ENCODE peak calls at places on chromosomes 4 and X, in ten cellular contexts. J is GM23338, Q is fibroblast of lung, C is endothelial cell, U is type B pancreatic cell, X is WERI-Rb-1, D is cardiac muscle cell, E is uterus, L is Calu3, R is pancreas. M is an unnamed sample.

GRCh38 chr4:74364649-74365491 is at the start of gene EREG:
- DNase-seq in J (peak; percentile 94), Q (peak; percentile 68), C (peak; percentile 54), U (peak; percentile 70), X (no peak), D (peak; percentile 62), E (no peak), L (peak; percentile 92), R (no peak), M (peak; percentile 76)

GRCh38 chrX:30530591-30530990 is 47.0 kb downstream of the TASL start:
- DNase-seq in J (no peak), Q (no peak), C (no peak), U (no peak), X (no peak), D (no peak), E (no peak), L (peak; percentile 2), R (no peak), M (no peak)

GRCh38 chrX:18422886-18423285 is 2.5 kb upstream of the CDKL5 start:
- DNase-seq in J (no peak), Q (no peak), C (no peak), U (no peak), X (no peak), D (no peak), E (no peak), L (no peak), R (no peak), M (no peak)

GRCh38 chr4:151167561-151167960 is 68.1 kb downstream of the RPS3A start:
- DNase-seq in J (peak; percentile 39), Q (no peak), C (no peak), U (no peak), X (no peak), D (no peak), E (no peak), L (no peak), R (no peak), M (no peak)

GRCh38 chrX:116873678-116874077 is 410.9 kb upstream of the CT83 start:
- DNase-seq in J (no peak), Q (peak; percentile 12), C (no peak), U (no peak), X (no peak), D (no peak), E (no peak), L (no peak), R (no peak), M (no peak)

GRCh38 chrX:397575-397974 is 10.9 kb upstream of the PPP2R3B start:
- DNase-seq in J (peak; percentile 78), Q (peak; percentile 69), C (no peak), U (no peak), X (no peak), D (peak; percentile 28), E (no peak), L (no peak), R (no peak), M (peak; percentile 23)

GRCh38 chr4:8848507-8849265 is 23.0 kb downstream of the HMX1 start:
- DNase-seq in J (no peak), Q (no peak), C (no peak), U (peak; percentile 63), X (peak; percentile 1), D (no peak), E (no peak), L (no peak), R (no peak), M (no peak)

GRCh38 chr4:20194079-20195013 is 57.4 kb upstream of the SLIT2 start:
- DNase-seq in J (no peak), Q (peak; percentile 90), C (no peak), U (no peak), X (no peak), D (no peak), E (no peak), L (no peak), R (no peak), M (no peak)

GRCh38 chr4:125316781-125317525 is 2.2 kb downstream of the FAT4 start:
- DNase-seq in J (peak; percentile 67), Q (peak; percentile 54), C (peak; percentile 26), U (peak; percentile 69), X (peak; percentile 73), D (peak; percentile 41), E (peak; percentile 28), L (peak; percentile 3), R (peak; percentile 15), M (peak; percentile 49)

GRCh38 chr4:36003051-36003450 is 241.3 kb downstream of the ARAP2 start:
- DNase-seq in J (no peak), Q (no peak), C (no peak), U (no peak), X (no peak), D (no peak), E (no peak), L (no peak), R (no peak), M (no peak)

GRCh38 chrX:48934581-48935331 is 15.9 kb upstream of the PIM2 start:
- DNase-seq in J (no peak), Q (no peak), C (no peak), U (no peak), X (no peak), D (no peak), E (no peak), L (no peak), R (no peak), M (no peak)

GRCh38 chrX:153725039-153725831 is 579 bp downstream of the ABCD1 start:
- DNase-seq in J (peak; percentile 38), Q (no peak), C (no peak), U (peak; percentile 58), X (no peak), D (no peak), E (no peak), L (no peak), R (peak; percentile 47), M (no peak)

GRCh38 chr4:124334119-124334518 is 378.4 kb downstream of the ANKRD50 start:
- DNase-seq in J (peak; percentile 82), Q (peak; percentile 77), C (peak; percentile 44), U (no peak), X (peak; percentile 46), D (peak; percentile 68), E (no peak), L (peak; percentile 36), R (peak; percentile 32), M (peak; percentile 20)

GRCh38 chr4:6986067-6986780 is 56.9 kb upstream of the TADA2B start:
- DNase-seq in J (peak; percentile 44), Q (peak; percentile 83), C (peak; percentile 29), U (no peak), X (peak; percentile 45), D (peak; percentile 22), E (peak; percentile 51), L (peak; percentile 12), R (no peak), M (peak; percentile 32)

GRCh38 chr4:117491531-117491930 is 406.2 kb upstream of the TRAM1L1 start:
- DNase-seq in J (no peak), Q (no peak), C (no peak), U (no peak), X (no peak), D (no peak), E (no peak), L (no peak), R (no peak), M (no peak)
- TF ChIP-seq CTCF in J (no peak), Q (no peak), C (no peak), U (no peak), X (no peak), D (no peak), E (no peak), L (no peak), R (no peak), M (no peak)

GRCh38 chr4:80232707-80233370 is 33.6 kb upstream of the FGF5 start:
- DNase-seq in J (no peak), Q (no peak), C (no peak), U (no peak), X (no peak), D (no peak), E (no peak), L (no peak), R (no peak), M (no peak)
- TF ChIP-seq CTCF in J (no peak), Q (no peak), C (no peak), U (no peak), X (no peak), D (no peak), E (no peak), L (no peak), R (no peak), M (no peak)

DNA sequence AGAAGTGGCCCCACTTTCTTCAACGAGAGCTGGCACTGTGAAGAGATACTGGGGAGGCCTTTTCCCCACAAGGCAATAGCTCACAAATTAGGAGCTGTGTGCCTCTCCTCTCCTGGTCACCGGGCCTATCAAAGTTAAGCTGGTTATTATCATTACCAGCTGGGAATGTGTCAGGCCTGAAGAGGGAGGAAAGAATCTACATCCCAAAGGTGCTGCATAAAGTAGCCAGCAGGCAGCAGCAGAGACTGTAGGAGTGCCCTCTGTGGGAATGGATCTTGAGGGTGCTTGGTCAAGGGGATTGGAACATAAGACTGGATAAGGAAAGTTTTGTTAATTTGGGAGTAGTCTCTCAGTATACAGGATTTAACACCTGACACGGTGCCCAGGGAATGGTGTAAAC is 9.1 kb upstream of the TMPRSS11D start:
- DNase-seq in J (peak; percentile 56), Q (no peak), C (no peak), U (no peak), X (peak; percentile 13), D (peak; percentile 14), E (no peak), L (no peak), R (no peak), M (no peak)
- TF ChIP-seq CTCF in J (peak; percentile 70), Q (no peak), C (no peak), U (no peak), X (no peak), D (no peak), E (no peak), L (no peak), R (no peak), M (no peak)

GRCh38 chrX:103629295-103630170 is 758 bp downstream of the TCEAL1 start:
- DNase-seq in J (peak; percentile 79), Q (peak; percentile 75), C (peak; percentile 57), U (no peak), X (peak; percentile 72), D (peak; percentile 88), E (peak; percentile 80), L (peak; percentile 65), R (peak; percentile 57), M (peak; percentile 70)
- TF ChIP-seq CTCF in J (peak; percentile 78), Q (peak; percentile 50), C (no peak), U (peak; percentile 61), X (peak; percentile 65), D (peak; percentile 60), E (peak; percentile 74), L (peak; percentile 43), R (no peak), M (peak; percentile 18)

GRCh38 chr4:67555447-67555846 is 3.1 kb upstream of the STAP1 start:
- DNase-seq in J (peak; percentile 23), Q (no peak), C (no peak), U (no peak), X (no peak), D (no peak), E (no peak), L (no peak), R (no peak), M (no peak)

GRCh38 chr4:67556426-67556825 is 2.1 kb upstream of the STAP1 start:
- DNase-seq in J (no peak), Q (no peak), C (no peak), U (no peak), X (no peak), D (no peak), E (no peak), L (no peak), R (no peak), M (no peak)

DNA sequence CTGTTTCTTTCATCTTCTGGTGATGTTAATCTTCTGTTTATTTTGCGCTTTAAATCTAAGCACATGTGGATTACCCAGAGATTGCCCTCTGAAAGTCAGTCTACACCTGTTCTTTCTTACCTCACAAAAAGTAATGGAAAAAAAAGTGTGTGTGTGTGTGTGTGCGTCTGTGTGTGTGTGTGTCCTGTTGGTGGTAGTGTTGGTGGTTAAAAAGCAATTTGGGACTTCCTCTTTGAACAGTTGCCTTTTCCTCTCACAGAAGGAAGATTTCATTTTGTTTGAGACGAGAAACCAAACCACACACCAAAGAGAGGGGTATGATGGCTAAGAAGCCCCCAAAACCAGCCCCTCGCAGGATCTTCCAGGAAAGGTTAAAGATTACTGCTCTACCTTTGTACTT is at the start of gene STAP1:
- DNase-seq in J (no peak), Q (no peak), C (no peak), U (no peak), X (no peak), D (no peak), E (no peak), L (no peak), R (no peak), M (no peak)
- TF ChIP-seq CTCF in J (no peak), Q (no peak), C (no peak), U (no peak), X (no peak), D (no peak), E (no peak), L (no peak), R (no peak), M (no peak)